ENCODE peak calls at places on chromosome 9, in nine cellular contexts. N is pancreas; U is stimulated activated CD4-positive, alpha-beta T cell treated with anti-CD3 and anti-CD28 coated beads, Interleukin-4, amount 100 ng/mL, for 24 hours; M is NCI-H1092; G is GM20000; D is activated T-cell treated with anti-CD3 and anti-CD28 coated beads for 1 hour; W is psoas muscle; Z is skeletal muscle cell; A is AG09309. S is an unnamed sample.
A peak's percentile ranks its signal among the peaks of the same experiment; 100 is the strongest.

GRCh38 chr9:136122425-136123383 is 4.0 kb upstream of the TMEM250 start:
- DNase-seq in Z (no peak), M (peak; percentile 32), N (peak; percentile 61), G (peak; percentile 88), A (no peak), U (peak; percentile 80), W (peak; percentile 83), D (peak; percentile 75), S (peak; percentile 69)

GRCh38 chr9:12774861-12775367 is at the start of gene LURAP1L:
- DNase-seq in N (peak; percentile 74), M (peak; percentile 31), D (no peak), A (no peak), Z (peak; percentile 54), U (no peak), W (no peak), G (peak; percentile 30), S (no peak)

GRCh38 chr9:78438765-78439164 is 141.8 kb downstream of the PSAT1 start:
- DNase-seq in A (no peak), N (no peak), D (no peak), M (no peak), U (no peak), G (no peak), W (no peak), Z (no peak), S (no peak)

GRCh38 chr9:1047605-1048235 is 2.4 kb upstream of the DMRT2 start:
- DNase-seq in M (no peak), W (peak; percentile 55), U (no peak), D (no peak), N (no peak), A (no peak), G (no peak), Z (no peak), S (no peak)

GRCh38 chr9:79131876-79132377 is 439.8 kb upstream of the TLE4 start:
- DNase-seq in D (no peak), M (no peak), W (no peak), A (no peak), N (no peak), G (no peak), Z (no peak), U (no peak), S (no peak)

GRCh38 chr9:72539824-72540347 is 18.5 kb downstream of the TMC1 start:
- DNase-seq in U (no peak), Z (no peak), N (no peak), G (no peak), A (no peak), W (no peak), D (no peak), M (no peak), S (no peak)

GRCh38 chr9:78273761-78274160 is 23.2 kb upstream of the PSAT1 start:
- DNase-seq in D (no peak), G (no peak), Z (no peak), N (no peak), U (no peak), A (no peak), W (no peak), M (no peak), S (no peak)

GRCh38 chr9:13209498-13209897 is 70.0 kb downstream of the MPDZ start:
- DNase-seq in W (no peak), G (no peak), U (no peak), M (no peak), Z (no peak), D (no peak), N (no peak), A (no peak), S (no peak)

GRCh38 chr9:20351715-20352114 is 270.6 kb downstream of the MLLT3 start:
- DNase-seq in G (no peak), A (no peak), Z (no peak), M (no peak), D (no peak), N (no peak), U (no peak), W (no peak), S (no peak)